ENCODE peak calls at places on chromosomes 7 and 10, in ten cellular contexts. H is cardiac fibroblast, C is dermis microvascular lymphatic vessel endothelial cell, O is chondrocyte, J is T1000, G is NCI-H69, F is heart left ventricle, E is DMS79 treated with DMSO at 0.1 percent for 48 hours, T is NCI-H1417, W is EL. Z is an unnamed sample.

GRCh38 chr7:107993879-107994278 is 9.1 kb downstream of the LAMB1 start:
- DNase-seq in H (peak), C (no peak), O (no peak), J (no peak), G (peak), F (no peak), E (no peak), T (no peak), W (no peak), Z (peak)

GRCh38 chr7:21338728-21339164 is 89.1 kb upstream of the SP4 start:
- DNase-seq in H (no peak), C (peak), O (no peak), J (no peak), G (no peak), F (no peak), E (no peak), T (no peak), W (no peak), Z (no peak)

GRCh38 chr7:40586197-40586596 is 451.4 kb downstream of the SUGCT start:
- DNase-seq in H (peak), C (peak), O (no peak), J (no peak), G (no peak), F (no peak), E (no peak), T (no peak), W (peak), Z (no peak)

GRCh38 chr7:39280337-39280736 is 285.9 kb upstream of the YAE1 start:
- DNase-seq in H (no peak), C (no peak), O (no peak), J (no peak), G (no peak), F (no peak), E (no peak), T (no peak), W (no peak), Z (no peak)

GRCh38 chr10:100485336-100485735 is 22.5 kb downstream of the WNT8B start:
- DNase-seq in H (no peak), C (peak), O (no peak), J (no peak), G (no peak), F (no peak), E (no peak), T (no peak), W (no peak), Z (no peak)

GRCh38 chr7:76375251-76375650 is 16.5 kb upstream of the YWHAG start:
- DNase-seq in H (no peak), C (no peak), O (no peak), J (no peak), G (no peak), F (no peak), E (no peak), T (no peak), W (no peak), Z (no peak)

GRCh38 chr7:6375346-6376101 is 72.2 kb downstream of the DAGLB start:
- DNase-seq in H (peak), C (peak), O (no peak), J (no peak), G (peak), F (no peak), E (no peak), T (no peak), W (peak), Z (peak)

GRCh38 chr10:60480865-60481563 is 91.3 kb upstream of the ANK3 start:
- DNase-seq in H (peak), C (peak), O (no peak), J (peak), G (no peak), F (peak), E (no peak), T (no peak), W (peak), Z (no peak)

GRCh38 chr7:142636751-142637150 is 112.5 kb upstream of the PRSS1 start:
- DNase-seq in H (no peak), C (no peak), O (no peak), J (no peak), G (no peak), F (no peak), E (no peak), T (no peak), W (no peak), Z (no peak)

GRCh38 chr10:34721201-34721840 is 93.8 kb downstream of the PARD3 start:
- DNase-seq in H (peak), C (no peak), O (no peak), J (no peak), G (no peak), F (no peak), E (no peak), T (no peak), W (peak), Z (no peak)

GRCh38 chr10:6986927-6987326 is 406.9 kb upstream of the PRKCQ start:
- DNase-seq in H (no peak), C (no peak), O (no peak), J (no peak), G (no peak), F (no peak), E (no peak), T (no peak), W (no peak), Z (no peak)

GRCh38 chr10:21496285-21497176 is 29.0 kb downstream of the SKIDA1 start:
- DNase-seq in H (peak), C (peak), O (no peak), J (peak), G (peak), F (peak), E (peak), T (peak), W (peak), Z (peak)

GRCh38 chr7:15832996-15833395 is 146.5 kb upstream of the MEOX2 start:
- DNase-seq in H (peak), C (peak), O (no peak), J (no peak), G (peak), F (peak), E (no peak), T (no peak), W (no peak), Z (no peak)

GRCh38 chr7:121301441-121302213 is 27.2 kb upstream of the WNT16 start:
- DNase-seq in H (peak), C (no peak), O (no peak), J (no peak), G (peak), F (no peak), E (no peak), T (no peak), W (peak), Z (no peak)